ENCODE peak calls at places on chromosomes 1 and 21, in seven cellular contexts. One of them, this sample, is unnamed.

GRCh38 chr1:91099746-91100621 is 78.1 kb upstream of the ZNF644 start:
- DNase-seq in stomach: no peak
- DNase-seq in sigmoid colon: no peak
- DNase-seq in suprapubic skin: no peak
- DNase-seq in esophagus muscularis mucosa: no peak
- DNase-seq in upper lobe of left lung: no peak
- DNase-seq in K562: no peak
- DNase-seq in this sample: no peak

GRCh38 chr1:189033171-189033570 is 1444.5 kb downstream of the BRINP3 start:
- DNase-seq in upper lobe of left lung: no peak
- DNase-seq in suprapubic skin: no peak
- DNase-seq in sigmoid colon: no peak
- DNase-seq in esophagus muscularis mucosa: no peak
- DNase-seq in stomach: no peak
- DNase-seq in K562: no peak
- DNase-seq in this sample: no peak

GRCh38 chr1:207071426-207071825 is 17.2 kb upstream of the C4BPB start:
- DNase-seq in stomach: no peak
- DNase-seq in K562: no peak
- DNase-seq in esophagus muscularis mucosa: no peak
- DNase-seq in sigmoid colon: no peak
- DNase-seq in suprapubic skin: no peak
- DNase-seq in upper lobe of left lung: no peak
- DNase-seq in this sample: no peak

GRCh38 chr1:64917328-64917861 is 49.0 kb downstream of the JAK1 start:
- DNase-seq in upper lobe of left lung: peak; percentile 81
- DNase-seq in esophagus muscularis mucosa: peak; percentile 94
- DNase-seq in sigmoid colon: peak; percentile 91
- DNase-seq in stomach: peak; percentile 48
- DNase-seq in K562: peak; percentile 44
- DNase-seq in suprapubic skin: peak; percentile 85
- DNase-seq in this sample: peak; percentile 42

GRCh38 chr1:32151319-32151787 is 28.1 kb upstream of the TXLNA start:
- DNase-seq in stomach: no peak
- DNase-seq in upper lobe of left lung: no peak
- DNase-seq in K562: no peak
- DNase-seq in suprapubic skin: no peak
- DNase-seq in esophagus muscularis mucosa: no peak
- DNase-seq in sigmoid colon: no peak
- DNase-seq in this sample: no peak

GRCh38 chr1:92623187-92623778 is 136.6 kb upstream of the GFI1 start:
- DNase-seq in stomach: no peak
- DNase-seq in suprapubic skin: no peak
- DNase-seq in sigmoid colon: no peak
- DNase-seq in esophagus muscularis mucosa: no peak
- DNase-seq in upper lobe of left lung: no peak
- DNase-seq in K562: peak; percentile 14
- DNase-seq in this sample: no peak

GRCh38 chr1:203860396-203860951 is 925 bp upstream of the SNRPE start:
- DNase-seq in stomach: peak; percentile 53
- DNase-seq in suprapubic skin: no peak
- DNase-seq in esophagus muscularis mucosa: no peak
- DNase-seq in K562: no peak
- DNase-seq in sigmoid colon: no peak
- DNase-seq in upper lobe of left lung: peak; percentile 21
- DNase-seq in this sample: peak; percentile 62

GRCh38 chr1:2480236-2480985 is 4.3 kb downstream of the PLCH2 start:
- DNase-seq in sigmoid colon: no peak
- DNase-seq in suprapubic skin: no peak
- DNase-seq in esophagus muscularis mucosa: no peak
- DNase-seq in upper lobe of left lung: no peak
- DNase-seq in stomach: no peak
- DNase-seq in K562: no peak
- DNase-seq in this sample: no peak

GRCh38 chr1:3645247-3645646 is 4.7 kb downstream of the WRAP73 start:
- DNase-seq in sigmoid colon: no peak
- DNase-seq in upper lobe of left lung: no peak
- DNase-seq in K562: no peak
- DNase-seq in suprapubic skin: no peak
- DNase-seq in stomach: no peak
- DNase-seq in esophagus muscularis mucosa: no peak
- DNase-seq in this sample: no peak

GRCh38 chr1:65762081-65762862 is 30.4 kb upstream of the PDE4B start:
- DNase-seq in stomach: no peak
- DNase-seq in suprapubic skin: no peak
- DNase-seq in K562: no peak
- DNase-seq in esophagus muscularis mucosa: no peak
- DNase-seq in upper lobe of left lung: no peak
- DNase-seq in sigmoid colon: no peak
- DNase-seq in this sample: no peak

GRCh38 chr1:227948493-227949260 is 945 bp upstream of the WNT9A start:
- DNase-seq in upper lobe of left lung: peak; percentile 17
- DNase-seq in K562: no peak
- DNase-seq in stomach: peak; percentile 21
- DNase-seq in suprapubic skin: peak; percentile 72
- DNase-seq in esophagus muscularis mucosa: no peak
- DNase-seq in sigmoid colon: peak; percentile 66
- DNase-seq in this sample: no peak

GRCh38 chr1:234962340-234962989 is 166.2 kb downstream of the TOMM20 start:
- DNase-seq in stomach: no peak
- DNase-seq in sigmoid colon: peak; percentile 79
- DNase-seq in suprapubic skin: peak; percentile 85
- DNase-seq in esophagus muscularis mucosa: no peak
- DNase-seq in upper lobe of left lung: no peak
- DNase-seq in K562: peak; percentile 74
- DNase-seq in this sample: no peak

GRCh38 chr1:96756789-96757188 is 35.2 kb downstream of the PTBP2 start:
- DNase-seq in suprapubic skin: no peak
- DNase-seq in upper lobe of left lung: no peak
- DNase-seq in sigmoid colon: no peak
- DNase-seq in esophagus muscularis mucosa: no peak
- DNase-seq in K562: no peak
- DNase-seq in stomach: no peak
- DNase-seq in this sample: no peak

GRCh38 chr1:25703671-25704637 is 87.4 kb downstream of the MAN1C1 start:
- DNase-seq in suprapubic skin: peak; percentile 55
- DNase-seq in sigmoid colon: peak; percentile 64
- DNase-seq in stomach: no peak
- DNase-seq in esophagus muscularis mucosa: no peak
- DNase-seq in upper lobe of left lung: no peak
- DNase-seq in K562: no peak
- DNase-seq in this sample: no peak

GRCh38 chr21:45029968-45030636 is 44.3 kb upstream of the ADARB1 start:
- DNase-seq in upper lobe of left lung: no peak
- DNase-seq in sigmoid colon: no peak
- DNase-seq in esophagus muscularis mucosa: no peak
- DNase-seq in suprapubic skin: no peak
- DNase-seq in stomach: no peak
- DNase-seq in K562: no peak
- DNase-seq in this sample: no peak

GRCh38 chr1:178434360-178434759 is 62.4 kb downstream of the CLEC20A start:
- DNase-seq in upper lobe of left lung: no peak
- DNase-seq in suprapubic skin: no peak
- DNase-seq in K562: no peak
- DNase-seq in stomach: no peak
- DNase-seq in sigmoid colon: no peak
- DNase-seq in esophagus muscularis mucosa: no peak
- DNase-seq in this sample: no peak
- TF ChIP-seq EP300 in upper lobe of left lung: no peak
- TF ChIP-seq EP300 in suprapubic skin: no peak
- TF ChIP-seq EP300 in K562: no peak
- TF ChIP-seq EP300 in stomach: no peak
- TF ChIP-seq EP300 in sigmoid colon: no peak
- TF ChIP-seq EP300 in esophagus muscularis mucosa: no peak
- TF ChIP-seq EP300 in this sample: no peak

DNA sequence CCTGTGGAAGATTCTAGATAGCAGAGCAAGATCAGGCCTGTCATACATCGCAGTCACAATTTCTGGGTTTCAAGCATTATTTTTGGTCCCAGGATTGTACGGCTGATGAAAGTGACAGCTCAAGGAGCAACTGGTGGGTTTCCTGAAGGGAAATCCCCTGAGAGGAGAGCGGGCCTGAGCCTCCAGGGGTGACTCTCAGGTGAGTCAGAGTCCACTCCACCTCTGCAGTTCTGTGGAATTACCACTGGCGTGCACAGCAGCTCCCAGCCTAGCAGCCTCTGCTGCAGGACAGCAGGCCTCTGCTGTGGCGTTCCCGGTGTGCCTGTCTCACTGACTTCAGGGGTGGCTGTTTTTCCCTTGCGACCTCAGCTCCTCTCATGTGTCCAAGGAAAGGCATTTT is 24.4 kb downstream of the SLC66A1 start:
- DNase-seq in esophagus muscularis mucosa: no peak
- DNase-seq in stomach: no peak
- DNase-seq in suprapubic skin: no peak
- DNase-seq in K562: no peak
- DNase-seq in sigmoid colon: no peak
- DNase-seq in upper lobe of left lung: no peak
- DNase-seq in this sample: no peak
- TF ChIP-seq POLR2A in esophagus muscularis mucosa: no peak
- TF ChIP-seq POLR2A in stomach: no peak
- TF ChIP-seq POLR2A in suprapubic skin: no peak
- TF ChIP-seq POLR2A in K562: no peak
- TF ChIP-seq POLR2A in sigmoid colon: no peak
- TF ChIP-seq POLR2A in upper lobe of left lung: no peak
- TF ChIP-seq POLR2A in this sample: no peak

GRCh38 chr1:35561297-35561971 is 3.8 kb downstream of the NCDN start:
- DNase-seq in K562: no peak
- DNase-seq in suprapubic skin: no peak
- DNase-seq in stomach: no peak
- DNase-seq in sigmoid colon: no peak
- DNase-seq in upper lobe of left lung: no peak
- DNase-seq in esophagus muscularis mucosa: no peak
- DNase-seq in this sample: no peak

GRCh38 chr1:35559317-35559944 is 1.8 kb downstream of the NCDN start:
- DNase-seq in K562: peak; percentile 28
- DNase-seq in stomach: no peak
- DNase-seq in sigmoid colon: no peak
- DNase-seq in upper lobe of left lung: no peak
- DNase-seq in suprapubic skin: peak; percentile 67
- DNase-seq in esophagus muscularis mucosa: no peak
- DNase-seq in this sample: no peak

GRCh38 chr1:35561972-35562680 is 4.5 kb downstream of the NCDN start:
- DNase-seq in esophagus muscularis mucosa: no peak
- DNase-seq in stomach: no peak
- DNase-seq in suprapubic skin: no peak
- DNase-seq in upper lobe of left lung: no peak
- DNase-seq in sigmoid colon: no peak
- DNase-seq in K562: no peak
- DNase-seq in this sample: no peak

GRCh38 chr1:35558374-35559316 is 1.0 kb downstream of the NCDN start:
- DNase-seq in suprapubic skin: peak; percentile 78
- DNase-seq in K562: peak; percentile 55
- DNase-seq in stomach: no peak
- DNase-seq in sigmoid colon: no peak
- DNase-seq in upper lobe of left lung: no peak
- DNase-seq in esophagus muscularis mucosa: no peak
- DNase-seq in this sample: no peak

GRCh38 chr1:35560256-35561225 is 2.9 kb downstream of the NCDN start:
- DNase-seq in K562: no peak
- DNase-seq in esophagus muscularis mucosa: no peak
- DNase-seq in suprapubic skin: peak; percentile 79
- DNase-seq in stomach: peak; percentile 86
- DNase-seq in upper lobe of left lung: no peak
- DNase-seq in sigmoid colon: peak; percentile 88
- DNase-seq in this sample: peak; percentile 39
- TF ChIP-seq POLR2AphosphoS5 in K562: no peak
- TF ChIP-seq POLR2AphosphoS5 in esophagus muscularis mucosa: peak; percentile 38
- TF ChIP-seq POLR2AphosphoS5 in suprapubic skin: no peak
- TF ChIP-seq POLR2AphosphoS5 in stomach: no peak
- TF ChIP-seq POLR2AphosphoS5 in upper lobe of left lung: no peak
- TF ChIP-seq POLR2AphosphoS5 in sigmoid colon: no peak
- TF ChIP-seq POLR2AphosphoS5 in this sample: no peak

GRCh38 chr1:182143825-182144661 is 82.5 kb upstream of the ZNF648 start:
- DNase-seq in stomach: peak; percentile 82
- DNase-seq in sigmoid colon: peak; percentile 96
- DNase-seq in upper lobe of left lung: peak; percentile 85
- DNase-seq in suprapubic skin: peak; percentile 93
- DNase-seq in esophagus muscularis mucosa: peak; percentile 98
- DNase-seq in K562: peak; percentile 37
- DNase-seq in this sample: peak; percentile 70
- TF ChIP-seq EP300 in stomach: peak; percentile 79
- TF ChIP-seq EP300 in sigmoid colon: peak; percentile 74
- TF ChIP-seq EP300 in upper lobe of left lung: peak; percentile 65
- TF ChIP-seq EP300 in suprapubic skin: peak; percentile 72
- TF ChIP-seq EP300 in esophagus muscularis mucosa: peak; percentile 65
- TF ChIP-seq EP300 in K562: no peak
- TF ChIP-seq EP300 in this sample: no peak

DNA sequence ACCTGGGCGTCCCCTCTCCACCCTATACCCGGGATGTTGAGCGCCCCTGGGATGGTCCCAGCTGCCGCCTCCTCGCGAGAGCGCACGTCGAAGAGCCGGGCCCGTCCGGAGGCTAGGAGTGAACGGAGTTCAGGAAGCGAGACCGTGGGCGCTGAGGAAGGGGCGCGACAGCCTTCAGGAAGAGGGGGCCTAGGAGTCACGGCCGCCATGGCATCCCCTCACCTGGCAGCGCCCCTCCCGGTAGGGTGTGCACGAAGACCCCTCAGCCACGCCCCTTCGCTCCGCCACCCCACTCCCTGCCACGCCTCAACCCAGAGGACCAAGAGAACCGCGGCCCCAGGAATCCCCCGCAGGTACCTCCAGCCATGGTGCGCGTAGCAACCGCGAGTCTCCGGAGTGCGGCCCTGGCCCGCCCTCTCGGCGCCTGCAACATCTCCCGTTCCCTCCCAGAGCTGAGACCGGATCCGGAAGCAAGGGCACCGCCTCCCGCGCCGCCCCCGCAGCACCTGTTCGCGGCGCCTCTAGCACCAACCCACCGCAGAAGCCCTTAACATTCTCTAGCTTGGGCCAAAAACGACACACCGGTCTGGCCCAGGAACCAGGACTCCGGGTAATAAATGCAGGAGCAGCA is at the start of gene TSTD1:
- DNase-seq in upper lobe of left lung: peak; percentile 87
- DNase-seq in suprapubic skin: no peak
- DNase-seq in esophagus muscularis mucosa: no peak
- DNase-seq in stomach: peak; percentile 80
- DNase-seq in K562: no peak
- DNase-seq in sigmoid colon: no peak
- DNase-seq in this sample: peak; percentile 90
- TF ChIP-seq POLR2A in upper lobe of left lung: peak; percentile 83
- TF ChIP-seq POLR2A in suprapubic skin: no peak
- TF ChIP-seq POLR2A in esophagus muscularis mucosa: no peak
- TF ChIP-seq POLR2A in stomach: no peak
- TF ChIP-seq POLR2A in K562: no peak
- TF ChIP-seq POLR2A in sigmoid colon: peak; percentile 42
- TF ChIP-seq POLR2A in this sample: peak; percentile 86

This sample was measured in transverse colon.